ENCODE peak calls at places on chromosome 19, in seven cellular contexts. N is germinal center, E is NCI-H345, L is fibroblast of lung, J is transverse colon, X is NT2/D1, T is neural crest cell. S is an unnamed sample.

GRCh38 chr19:29687244-29687896 is 22.1 kb downstream of the PLEKHF1 start:
- DNase-seq in N (no peak), E (no peak), L (peak), J (no peak), X (no peak), T (no peak), S (no peak)

GRCh38 chr19:8390617-8390981 is 439 bp downstream of the RAB11B start:
- DNase-seq in N (peak), E (peak), L (peak), J (peak), X (peak), T (peak), S (peak)

GRCh38 chr19:12606796-12607195 is 3.8 kb downstream of the ZNF490 start:
- DNase-seq in N (no peak), E (no peak), L (no peak), J (no peak), X (no peak), T (no peak), S (no peak)

GRCh38 chr19:30784850-30785459 is 412.8 kb downstream of the ZNF536 start:
- DNase-seq in N (peak), E (no peak), L (peak), J (peak), X (peak), T (peak), S (peak)

GRCh38 chr19:46818812-46819211 is 30.4 kb upstream of the SLC1A5 start:
- DNase-seq in N (no peak), E (no peak), L (peak), J (no peak), X (no peak), T (no peak), S (peak)

GRCh38 chr19:46840157-46840942 is 10.3 kb downstream of the AP2S1 start:
- DNase-seq in N (peak), E (peak), L (peak), J (peak), X (no peak), T (peak), S (peak)

GRCh38 chr19:5036733-5037681 is 68.1 kb downstream of the KDM4B start:
- DNase-seq in N (no peak), E (peak), L (peak), J (no peak), X (no peak), T (no peak), S (peak)

GRCh38 chr19:39546599-39546998 is 6.6 kb upstream of the EID2 start:
- DNase-seq in N (no peak), E (no peak), L (no peak), J (no peak), X (no peak), T (no peak), S (no peak)

GRCh38 chr19:4130635-4131438 is 6.9 kb upstream of the MAP2K2 start:
- DNase-seq in N (no peak), E (no peak), L (peak), J (peak), X (no peak), T (no peak), S (no peak)

GRCh38 chr19:46426506-46427162 is 2.1 kb downstream of the PNMA8C start:
- DNase-seq in N (peak), E (peak), L (peak), J (peak), X (peak), T (peak), S (peak)